ENCODE peak calls at places on chromosomes 6 and 20, in ten cellular contexts. W is fibroblast of the conjunctiva; P is nephron progenitor cell; X is BE2C; C is neural crest cell; A is tibial artery; K is EL; N is activated naive CD4-positive, alpha-beta T cell treated with anti-CD3 and anti-CD28 coated beads for 36 hours; E is cardiac fibroblast; O is chondrocyte. Y is an unnamed sample.
A peak's percentile ranks its signal among the peaks of the same experiment; 100 is the strongest.

GRCh38 chr6:49524541-49524940 is 24.8 kb downstream of the GLYATL3 start:
- DNase-seq in W (no peak), P (no peak), X (no peak), C (no peak), A (no peak), K (no peak), N (no peak), E (no peak), O (no peak), Y (no peak)

GRCh38 chr6:135974416-135974815 is 122.9 kb downstream of the PDE7B start:
- DNase-seq in W (no peak), P (no peak), X (no peak), C (no peak), A (no peak), K (no peak), N (no peak), E (no peak), O (no peak), Y (no peak)

GRCh38 chr6:29516108-29516507 is 28.4 kb upstream of the MAS1L start:
- DNase-seq in W (no peak), P (no peak), X (no peak), C (no peak), A (no peak), K (peak; percentile 85), N (peak; percentile 71), E (peak; percentile 75), O (no peak), Y (no peak)

GRCh38 chr20:49397525-49397924 is 84.9 kb downstream of the KCNB1 start:
- DNase-seq in W (peak; percentile 50), P (no peak), X (no peak), C (no peak), A (no peak), K (peak; percentile 86), N (no peak), E (peak; percentile 67), O (no peak), Y (no peak)

GRCh38 chr20:57332105-57333089 is 2.8 kb downstream of the SPO11 start:
- DNase-seq in W (no peak), P (no peak), X (no peak), C (no peak), A (no peak), K (no peak), N (no peak), E (no peak), O (no peak), Y (no peak)

GRCh38 chr6:32886674-32887383 is 32.8 kb downstream of the PSMB9 start:
- DNase-seq in W (peak; percentile 65), P (no peak), X (no peak), C (no peak), A (no peak), K (peak; percentile 94), N (no peak), E (peak; percentile 94), O (no peak), Y (peak; percentile 55)

GRCh38 chr6:149831380-149831820 is 32.8 kb downstream of the LRP11 start:
- DNase-seq in W (no peak), P (no peak), X (no peak), C (peak; percentile 60), A (no peak), K (no peak), N (no peak), E (no peak), O (no peak), Y (no peak)

GRCh38 chr20:3325864-3326263 is 81.6 kb downstream of the DNAAF9 start:
- DNase-seq in W (no peak), P (no peak), X (no peak), C (no peak), A (no peak), K (no peak), N (no peak), E (no peak), O (no peak), Y (no peak)

GRCh38 chr20:62737271-62737761 is 28.7 kb downstream of the NTSR1 start:
- DNase-seq in W (no peak), P (no peak), X (no peak), C (no peak), A (peak; percentile 51), K (no peak), N (no peak), E (no peak), O (peak; percentile 81), Y (no peak)

GRCh38 chr6:52000064-52000463 is 87.3 kb downstream of the PKHD1 start:
- DNase-seq in W (no peak), P (no peak), X (no peak), C (no peak), A (no peak), K (no peak), N (no peak), E (no peak), O (no peak), Y (no peak)

GRCh38 chr6:133609404-133610270 is 279.3 kb upstream of the TCF21 start:
- DNase-seq in W (peak; percentile 97), P (no peak), X (no peak), C (no peak), A (no peak), K (peak; percentile 99), N (no peak), E (peak; percentile 100), O (no peak), Y (peak; percentile 78)

GRCh38 chr20:41100001-41100480 is 37.3 kb upstream of the PLCG1 start:
- DNase-seq in W (no peak), P (no peak), X (no peak), C (no peak), A (no peak), K (peak; percentile 39), N (no peak), E (no peak), O (no peak), Y (no peak)

GRCh38 chr6:108707328-108707976 is 140.8 kb upstream of the ARMC2 start:
- DNase-seq in W (peak; percentile 31), P (no peak), X (no peak), C (no peak), A (no peak), K (no peak), N (no peak), E (no peak), O (no peak), Y (no peak)

GRCh38 chr20:24836900-24837299 is 112.2 kb upstream of the CST7 start:
- DNase-seq in W (no peak), P (no peak), X (no peak), C (no peak), A (no peak), K (no peak), N (no peak), E (no peak), O (no peak), Y (no peak)

Y was measured in hepatic stellate cell.